ENCODE peak calls at places on chromosome 5, in four cellular contexts. S is HFF-Myc; I is CD4-positive, alpha-beta memory T cell; B is heart left ventricle. U is an unnamed sample.

GRCh38 chr5:131634666-131634995 is 398 bp downstream of the RAPGEF6 start:
- DNase-seq in I (peak), B (no peak), S (no peak), U (no peak)

GRCh38 chr5:158739941-158740340 is 359.8 kb downstream of the EBF1 start:
- DNase-seq in S (no peak), B (no peak), I (no peak), U (no peak)

GRCh38 chr5:82812575-82812974 is 264.6 kb downstream of the TMEM167A start:
- DNase-seq in I (no peak), B (no peak), S (no peak), U (no peak)

GRCh38 chr5:14225173-14225834 is 82.2 kb downstream of the TRIO start:
- DNase-seq in B (no peak), S (no peak), I (no peak), U (no peak)

GRCh38 chr5:166767858-166768257 is 1523.6 kb upstream of the WWC1 start:
- DNase-seq in B (no peak), I (no peak), S (no peak), U (no peak)

GRCh38 chr5:113034182-113034773 is 57.7 kb downstream of the DCP2 start:
- DNase-seq in I (no peak), S (peak), B (no peak), U (peak)

GRCh38 chr5:41286165-41286564 is 72.8 kb upstream of the C6 start:
- DNase-seq in S (no peak), I (no peak), B (no peak), U (no peak)

GRCh38 chr5:124193371-124193789 is 553.1 kb downstream of the ZNF608 start:
- DNase-seq in I (no peak), B (no peak), S (no peak), U (no peak)

GRCh38 chr5:117095322-117095721 is 520.7 kb upstream of the SEMA6A start:
- DNase-seq in B (no peak), S (no peak), I (no peak), U (no peak)

GRCh38 chr5:80172067-80172690 is 83.7 kb downstream of the SERINC5 start:
- DNase-seq in S (no peak), I (no peak), B (no peak), U (no peak)

GRCh38 chr5:171428849-171429542 is 9.5 kb downstream of the FGF18 start:
- DNase-seq in B (peak), I (no peak), S (no peak), U (no peak)

GRCh38 chr5:174198541-174198940 is 153.0 kb downstream of the NSG2 start:
- DNase-seq in I (no peak), S (no peak), B (no peak), U (no peak)

GRCh38 chr5:74624501-74624900 is 16.0 kb downstream of the ENC1 start:
- DNase-seq in I (no peak), S (no peak), B (no peak), U (peak)

GRCh38 chr5:40679998-40680681 is 425 bp downstream of the PTGER4 start:
- DNase-seq in B (no peak), I (peak), S (no peak), U (no peak)

GRCh38 chr5:37662789-37663475 is 176.9 kb downstream of the GDNF start:
- DNase-seq in B (no peak), I (no peak), S (no peak), U (no peak)

GRCh38 chr5:106759581-106759980 is 911.2 kb downstream of the EFNA5 start:
- DNase-seq in S (peak), I (no peak), B (no peak), U (no peak)

GRCh38 chr5:154159343-154159742 is 31.2 kb upstream of the GALNT10 start:
- DNase-seq in S (no peak), B (no peak), I (no peak), U (no peak)

GRCh38 chr5:93569295-93570164 is 11.5 kb downstream of the NR2F1-AS1 start:
- DNase-seq in I (no peak), B (no peak), S (no peak), U (no peak)

GRCh38 chr5:12292610-12293204 is 388.5 kb upstream of the CTNND2 start:
- DNase-seq in B (no peak), S (no peak), I (no peak), U (no peak)

GRCh38 chr5:74766348-74766886 is 500 bp downstream of the GFM2 start:
- DNase-seq in B (no peak), I (peak), S (no peak), U (peak)

GRCh38 chr5:35442916-35443639 is 174.6 kb upstream of the SPEF2 start:
- DNase-seq in I (no peak), B (no peak), S (no peak), U (no peak)

GRCh38 chr5:92472981-92473566 is 1090.0 kb upstream of the ARRDC3 start:
- DNase-seq in S (no peak), B (no peak), I (no peak), U (no peak)

GRCh38 chr5:171629221-171630005 is 156.2 kb upstream of the SMIM23 start:
- DNase-seq in S (no peak), I (no peak), B (no peak), U (no peak)

DNA sequence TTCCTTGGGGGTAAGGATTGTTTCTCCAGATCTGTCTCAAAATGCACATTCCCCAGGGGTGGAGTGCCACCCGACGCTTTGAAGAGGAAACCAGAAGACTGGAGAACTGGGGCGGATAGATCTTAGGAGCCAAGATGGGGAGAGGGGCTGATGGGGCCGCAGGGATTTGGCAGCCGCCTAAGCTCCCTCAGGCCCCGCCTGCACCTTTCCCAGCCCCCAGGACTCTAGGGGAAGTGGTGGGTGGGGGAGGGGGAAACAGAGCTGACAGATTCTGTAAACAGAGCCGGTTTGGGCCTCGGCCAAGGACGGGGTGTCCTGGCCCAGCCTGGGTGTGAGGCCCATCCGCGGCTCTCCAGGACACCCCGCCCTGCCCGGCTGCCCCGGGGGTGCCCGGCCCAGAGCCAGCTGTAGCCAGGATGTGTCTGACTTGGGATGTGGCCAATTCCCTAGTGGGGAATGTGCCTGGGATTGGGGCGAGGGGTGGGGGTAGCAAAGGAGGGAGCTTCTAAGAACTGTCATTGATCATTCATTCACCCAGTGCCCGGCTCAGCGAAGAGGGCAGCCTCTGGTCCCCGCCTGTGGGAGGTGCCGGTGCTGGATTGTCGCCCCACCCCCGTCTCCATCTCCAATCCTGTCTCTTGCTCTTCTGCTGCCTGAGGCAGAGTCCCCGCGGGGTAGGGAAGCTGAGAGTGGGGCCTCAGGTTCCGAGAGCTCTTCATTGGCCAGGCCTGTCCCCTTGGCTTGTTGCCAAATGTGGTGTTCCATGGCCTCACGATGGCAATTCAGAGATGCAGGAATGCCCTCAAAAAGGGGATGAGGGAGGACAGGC is 54.8 kb upstream of the CDKN2AIPNL start:
- DNase-seq in I (peak), B (peak), S (peak), U (peak)
- H3K4me3 ChIP-seq in I (peak), B (peak), S (peak), U (peak)

GRCh38 chr5:140674629-140675028 is 1.3 kb upstream of the DND1 start:
- DNase-seq in B (no peak), I (no peak), S (no peak), U (no peak)

GRCh38 chr5:140673187-140673976 is at the start of gene DND1:
- DNase-seq in B (no peak), I (no peak), S (no peak), U (no peak)

GRCh38 chr5:140674211-140674610 is 835 bp upstream of the DND1 start:
- DNase-seq in I (no peak), S (no peak), B (no peak), U (no peak)

GRCh38 chr5:140671472-140672210 is 1.7 kb downstream of the DND1 start:
- DNase-seq in B (no peak), S (no peak), I (no peak), U (no peak)

GRCh38 chr5:140672455-140673186 is 755 bp downstream of the DND1 start:
- DNase-seq in B (no peak), I (no peak), S (no peak), U (no peak)
- H3K4me3 ChIP-seq in B (peak), I (no peak), S (no peak), U (no peak)

DNA sequence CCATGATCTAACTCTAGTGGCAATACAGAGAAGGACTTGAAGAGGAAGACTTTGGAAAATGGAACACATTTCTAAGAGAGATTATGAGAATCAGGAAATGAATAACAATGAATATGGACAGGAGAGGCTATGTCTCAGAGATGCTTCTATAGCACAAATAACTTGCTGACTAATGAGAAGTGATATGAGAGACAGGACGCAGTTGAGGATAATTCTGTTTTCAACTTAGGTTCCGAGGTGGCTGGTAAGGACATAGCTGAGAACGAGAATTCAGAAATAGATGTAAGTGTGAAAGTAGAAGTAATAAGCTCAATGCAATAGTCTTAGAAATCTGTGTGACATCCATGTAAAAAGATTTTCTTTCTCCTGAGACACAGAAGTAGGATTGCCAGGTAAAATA is 358.1 kb upstream of the GRAMD2B start:
- DNase-seq in S (no peak), I (no peak), B (no peak), U (no peak)
- H3K4me3 ChIP-seq in S (no peak), I (no peak), B (no peak), U (no peak)

GRCh38 chr5:69170969-69171368 is 4.0 kb downstream of the CCNB1 start:
- DNase-seq in I (no peak), S (no peak), B (no peak), U (no peak)
- H3K4me3 ChIP-seq in I (no peak), S (no peak), B (no peak), U (no peak)

U was measured in keratinocyte.